ENCODE peak calls at places on chromosomes 13 and 19, in ten cellular contexts. L is astrocyte of the cerebellum, R is nephron progenitor cell, V is mucosa of descending colon, T is adrenal gland, M is heart left ventricle, E is foreskin fibroblast, H is uterus, O is AG09309, A is psoas muscle. S is an unnamed sample.

GRCh38 chr13:111168116-111168515 is 53.0 kb downstream of the ARHGEF7 start:
- DNase-seq in V (no peak), L (no peak), E (no peak), M (no peak), H (no peak), A (no peak), R (no peak), O (no peak), T (no peak), S (peak)

GRCh38 chr19:39481229-39481545 is 549 bp downstream of the TIMM50 start:
- DNase-seq in L (no peak), E (peak), M (no peak), H (no peak), V (no peak), T (no peak), A (no peak), O (no peak), R (no peak), S (no peak)

GRCh38 chr19:28316464-28316863 is 896.5 kb downstream of the UQCRFS1 start:
- DNase-seq in V (no peak), M (no peak), L (no peak), A (no peak), O (no peak), R (no peak), T (no peak), H (no peak), E (no peak), S (no peak)

GRCh38 chr19:11196406-11197287 is 698 bp downstream of the KANK2 start:
- DNase-seq in O (no peak), V (peak), T (peak), M (peak), L (no peak), H (peak), E (peak), R (peak), A (peak), S (peak)

GRCh38 chr19:49097453-49098288 is 12.4 kb downstream of the SNRNP70 start:
- DNase-seq in M (peak), R (peak), H (peak), A (peak), T (peak), E (peak), L (peak), O (no peak), V (peak), S (peak)

GRCh38 chr19:45716314-45717130 is 14.2 kb downstream of the FBXO46 start:
- DNase-seq in T (no peak), M (no peak), O (no peak), V (no peak), E (peak), H (no peak), L (no peak), R (no peak), A (no peak), S (no peak)

GRCh38 chr19:40416918-40417713 is 3.9 kb upstream of the PRX start:
- DNase-seq in O (no peak), R (no peak), T (no peak), E (peak), M (no peak), L (no peak), H (no peak), A (peak), V (peak), S (no peak)

GRCh38 chr13:100235311-100235901 is 146.5 kb downstream of the PCCA start:
- DNase-seq in H (no peak), V (no peak), T (peak), E (peak), O (peak), L (peak), R (peak), A (no peak), M (no peak), S (no peak)

GRCh38 chr19:6611441-6611852 is 20.5 kb upstream of the CD70 start:
- DNase-seq in A (no peak), E (no peak), M (no peak), H (no peak), V (no peak), T (no peak), R (no peak), L (no peak), O (peak), S (no peak)

GRCh38 chr19:1768248-1768647 is 14.9 kb downstream of the ONECUT3 start:
- DNase-seq in A (no peak), R (peak), E (no peak), T (no peak), L (no peak), H (no peak), O (no peak), V (no peak), M (no peak), S (peak)

GRCh38 chr19:4391701-4392543 is 8.4 kb downstream of the SH3GL1 start:
- DNase-seq in L (no peak), M (peak), E (peak), R (no peak), T (peak), V (no peak), O (no peak), H (peak), A (peak), S (no peak)

GRCh38 chr13:99434258-99434788 is 66.9 kb upstream of the TM9SF2 start:
- DNase-seq in O (no peak), T (no peak), H (no peak), L (no peak), R (no peak), V (peak), E (no peak), A (no peak), M (no peak), S (no peak)

GRCh38 chr19:18173054-18173571 is 500 bp upstream of the IFI30 start:
- DNase-seq in R (no peak), H (peak), O (no peak), V (peak), E (no peak), A (peak), M (peak), T (peak), L (no peak), S (no peak)

GRCh38 chr13:103883152-103883551 is 816.9 kb upstream of the SLC10A2 start:
- DNase-seq in V (peak), R (peak), L (peak), E (peak), O (peak), A (peak), H (peak), T (peak), M (peak), S (peak)

GRCh38 chr13:73035660-73036059 is 23.1 kb upstream of the KLF5 start:
- DNase-seq in T (no peak), A (no peak), M (no peak), O (no peak), V (no peak), E (no peak), H (no peak), L (no peak), R (no peak), S (no peak)

GRCh38 chr13:110425444-110425780 is 118.3 kb downstream of the COL4A2 start:
- DNase-seq in R (no peak), T (no peak), V (no peak), L (no peak), A (no peak), E (peak), O (no peak), H (no peak), M (no peak), S (no peak)

GRCh38 chr13:94400874-94401273 is 78.6 kb downstream of the DCT start:
- DNase-seq in L (no peak), M (no peak), A (no peak), O (no peak), V (no peak), H (no peak), E (no peak), R (no peak), T (no peak), S (no peak)

GRCh38 chr13:72514141-72514540 is 213.3 kb downstream of the MZT1 start:
- DNase-seq in L (no peak), E (no peak), M (no peak), O (no peak), R (no peak), T (no peak), H (no peak), A (no peak), V (no peak), S (no peak)

GRCh38 chr13:107582171-107582570 is 633.2 kb downstream of the LIG4 start:
- DNase-seq in V (no peak), O (no peak), A (no peak), T (no peak), L (no peak), H (no peak), M (no peak), R (no peak), E (no peak), S (no peak)

GRCh38 chr13:113090415-113090770 is 15.2 kb upstream of the F7 start:
- DNase-seq in E (no peak), L (no peak), O (no peak), H (no peak), T (no peak), R (no peak), M (peak), A (no peak), V (no peak), S (peak)

GRCh38 chr19:4748589-4748988 is 24.9 kb upstream of the DPP9 start:
- DNase-seq in V (no peak), M (no peak), H (no peak), T (no peak), E (no peak), L (no peak), R (no peak), A (no peak), O (no peak), S (no peak)

GRCh38 chr13:20301391-20302071 is 69.4 kb upstream of the GJB6 start:
- DNase-seq in H (no peak), E (no peak), O (no peak), R (peak), T (no peak), V (no peak), A (peak), M (no peak), L (no peak), S (peak)

GRCh38 chr19:6125571-6125989 is 9.9 kb upstream of the ACSBG2 start:
- DNase-seq in R (peak), O (peak), T (peak), M (no peak), H (peak), E (peak), V (peak), L (peak), A (peak), S (peak)

GRCh38 chr13:110874508-110874960 is 40.3 kb downstream of the ANKRD10 start:
- DNase-seq in O (no peak), L (peak), H (peak), R (peak), E (peak), T (peak), M (peak), A (peak), V (peak), S (peak)

GRCh38 chr13:20901668-20902437 is 693 bp downstream of the XPO4 start:
- DNase-seq in E (peak), M (no peak), T (peak), L (no peak), O (no peak), V (peak), R (peak), H (no peak), A (peak), S (peak)

GRCh38 chr19:48571378-48572162 is 19.6 kb downstream of the SULT2B1 start:
- DNase-seq in M (no peak), R (no peak), E (no peak), L (no peak), O (no peak), T (no peak), H (no peak), A (no peak), V (no peak), S (no peak)

GRCh38 chr13:114089751-114090400 is 42.5 kb downstream of the RASA3 start:
- DNase-seq in L (no peak), A (no peak), E (no peak), R (no peak), V (peak), M (peak), H (no peak), O (no peak), T (no peak), S (no peak)

GRCh38 chr19:29966594-29967249 is 24.7 kb downstream of the URI1 start:
- DNase-seq in M (no peak), V (no peak), R (no peak), T (no peak), O (no peak), L (no peak), E (peak), H (no peak), A (no peak), S (no peak)

GRCh38 chr13:110506859-110507566 is 54.5 kb downstream of the RAB20 start:
- DNase-seq in L (no peak), O (no peak), E (peak), V (peak), M (peak), A (peak), H (no peak), R (no peak), T (no peak), S (no peak)

GRCh38 chr19:6825076-6825774 is 52.7 kb downstream of the VAV1 start:
- DNase-seq in E (no peak), V (no peak), R (no peak), T (no peak), O (no peak), M (no peak), A (no peak), L (no peak), H (no peak), S (no peak)

GRCh38 chr19:45590300-45591003 is 5.8 kb upstream of the OPA3 start:
- DNase-seq in L (no peak), O (no peak), T (no peak), V (no peak), H (no peak), R (no peak), E (no peak), A (no peak), M (no peak), S (no peak)

GRCh38 chr13:20814224-20814910 is 40.6 kb upstream of the EEF1AKMT1 start:
- DNase-seq in R (no peak), V (peak), M (peak), L (peak), O (peak), T (peak), H (peak), E (peak), A (peak), S (no peak)

GRCh38 chr13:43567608-43568007 is 219.2 kb downstream of the ENOX1 start:
- DNase-seq in V (no peak), A (no peak), M (no peak), O (peak), E (peak), H (no peak), T (no peak), L (no peak), R (no peak), S (no peak)

GRCh38 chr19:4557971-4558941 is 1.2 kb downstream of the SEMA6B start:
- DNase-seq in E (peak), H (no peak), T (no peak), O (no peak), L (no peak), V (no peak), R (peak), A (no peak), M (no peak), S (peak)

GRCh38 chr19:17243854-17244617 is 1.7 kb downstream of the NR2F6 start:
- DNase-seq in M (peak), L (no peak), A (peak), O (no peak), R (peak), E (peak), V (peak), H (peak), T (peak), S (peak)

GRCh38 chr13:42333613-42334328 is 61.8 kb downstream of the AKAP11 start:
- DNase-seq in E (peak), R (no peak), V (peak), T (no peak), H (no peak), L (peak), M (no peak), O (no peak), A (no peak), S (no peak)

DNA sequence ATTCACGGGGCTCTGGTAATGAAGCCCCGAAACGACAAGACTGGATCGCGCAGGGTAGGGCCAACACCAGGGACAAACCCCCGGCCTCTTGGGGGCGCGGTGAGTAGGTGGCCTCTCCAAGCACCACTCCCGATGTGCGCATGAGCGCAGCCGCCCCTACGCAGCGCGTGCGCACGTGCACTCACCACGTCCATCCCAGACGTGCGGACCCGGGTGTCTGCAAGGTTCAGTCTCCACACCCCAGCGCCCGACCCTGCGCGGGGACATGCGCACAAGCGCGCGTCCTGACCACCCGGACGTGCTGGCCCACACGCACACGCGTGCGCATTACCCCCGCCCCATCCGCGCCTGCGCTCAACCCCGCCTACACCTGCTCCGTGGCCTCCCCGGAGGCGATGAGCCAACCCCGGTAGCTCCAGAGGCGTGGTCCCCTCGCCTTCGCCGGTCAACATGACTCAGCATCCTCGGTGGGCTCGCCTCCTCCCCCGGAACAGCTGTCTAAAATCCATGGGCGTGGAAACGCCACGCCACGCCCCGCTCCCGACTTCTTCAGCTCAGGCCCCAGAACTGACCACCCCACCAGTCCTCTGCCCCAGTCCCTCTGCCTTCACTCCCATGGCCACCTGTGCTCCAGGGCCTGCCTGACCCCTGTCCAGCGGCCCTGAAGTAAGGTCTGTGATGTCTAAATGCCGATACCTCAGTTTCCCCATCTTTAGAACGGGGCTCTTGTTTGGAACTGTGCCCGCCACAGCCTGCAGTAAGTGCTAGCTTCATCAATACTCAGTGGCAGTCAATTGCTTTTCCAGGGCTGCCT is 5.6 kb upstream of the GPI start:
- DNase-seq in H (peak), L (peak), V (peak), E (peak), R (peak), T (peak), A (peak), M (peak), O (peak), S (peak)
- TF ChIP-seq CTCF in H (peak), L (peak), V (peak), E (peak), R (peak), T (peak), A (peak), M (peak), O (peak), S (peak)

DNA sequence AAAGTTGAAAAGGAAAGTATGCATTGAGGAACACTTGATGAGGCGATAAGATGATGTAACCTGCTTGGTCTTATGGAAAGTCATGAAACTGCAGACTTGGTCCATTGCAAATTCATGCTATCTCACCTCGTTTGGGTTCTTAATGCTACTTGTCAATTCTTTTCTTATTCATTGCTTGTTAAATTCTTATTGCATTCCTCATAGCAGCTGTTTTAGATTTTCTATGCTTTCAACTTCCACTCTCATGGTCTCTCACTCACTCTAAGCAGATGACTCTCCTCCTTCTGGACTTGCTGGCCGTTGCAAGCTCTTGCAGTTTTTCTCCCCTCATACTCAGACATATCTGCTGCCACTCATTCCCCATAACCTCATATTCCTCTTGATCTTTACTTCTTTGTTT is 67.8 kb upstream of the CSNK1A1L start:
- DNase-seq in O (peak), A (no peak), T (no peak), M (no peak), E (peak), V (no peak), L (peak), H (no peak), R (no peak), S (no peak)
- TF ChIP-seq CTCF in O (peak), A (no peak), T (no peak), M (no peak), E (peak), V (no peak), L (no peak), H (no peak), R (no peak), S (no peak)

GRCh38 chr13:97266734-97267417 is 44.7 kb downstream of the MBNL2 start:
- DNase-seq in R (no peak), V (no peak), A (no peak), T (no peak), E (no peak), M (no peak), H (no peak), L (no peak), O (no peak), S (no peak)

GRCh38 chr13:97267418-97268059 is 45.4 kb downstream of the MBNL2 start:
- DNase-seq in A (no peak), O (no peak), L (no peak), M (no peak), H (no peak), V (no peak), E (no peak), T (no peak), R (no peak), S (no peak)

GRCh38 chr13:97266328-97266727 is 44.2 kb downstream of the MBNL2 start:
- DNase-seq in T (no peak), L (no peak), O (no peak), V (no peak), E (no peak), A (no peak), H (no peak), M (no peak), R (no peak), S (no peak)

GRCh38 chr13:97269603-97270002 is 47.5 kb downstream of the MBNL2 start:
- DNase-seq in A (no peak), V (no peak), M (no peak), H (no peak), L (no peak), E (no peak), T (no peak), O (no peak), R (no peak), S (no peak)

GRCh38 chr13:97268772-97269171 is 46.6 kb downstream of the MBNL2 start:
- DNase-seq in L (no peak), T (no peak), E (no peak), H (no peak), O (no peak), A (no peak), V (no peak), M (no peak), R (no peak), S (no peak)
- TF ChIP-seq CTCF in L (peak), T (no peak), E (no peak), H (no peak), O (no peak), A (no peak), V (no peak), M (peak), R (no peak), S (no peak)

DNA sequence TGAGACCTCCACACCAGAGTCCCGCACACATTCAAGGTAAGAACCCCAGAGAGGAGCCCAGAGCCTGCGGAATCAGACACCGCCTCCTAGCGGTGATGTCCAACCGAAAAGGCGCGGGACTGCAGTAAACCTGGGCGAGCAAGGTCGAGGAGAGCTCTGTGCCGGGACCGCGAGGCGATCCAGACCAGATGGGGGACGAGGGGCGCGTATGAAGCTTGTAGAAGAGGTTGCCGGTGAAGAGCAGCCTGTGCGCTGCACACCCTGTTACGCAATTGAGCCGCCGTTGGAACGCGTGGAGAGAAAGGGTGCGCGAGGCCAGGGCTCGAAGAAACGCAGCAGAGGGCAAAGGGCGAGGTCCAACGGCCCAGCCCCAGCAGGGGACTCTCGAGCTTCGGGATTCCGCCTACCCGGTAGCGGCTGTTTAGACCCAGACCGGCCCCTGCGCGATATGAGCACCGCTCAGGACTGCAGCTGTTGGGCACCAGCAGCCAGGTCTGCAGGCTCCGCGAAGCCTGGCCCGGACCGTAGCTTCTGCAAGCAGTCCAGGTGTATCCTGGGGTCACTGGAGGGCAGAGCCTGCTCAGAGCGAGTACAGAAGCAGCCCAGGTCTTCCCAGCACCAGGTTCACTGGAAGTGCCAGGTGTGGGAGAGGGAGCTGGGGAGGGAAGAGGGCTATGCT is 65.9 kb upstream of the ZNF599 start:
- DNase-seq in M (no peak), E (peak), L (no peak), V (peak), H (no peak), T (no peak), O (no peak), R (peak), A (peak), S (peak)
- TF ChIP-seq CTCF in M (peak), E (peak), L (peak), V (no peak), H (no peak), T (peak), O (peak), R (peak), A (peak), S (peak)